ENCODE peak calls at places on chromosomes 16 and 17, in five cellular contexts. K is thoracic aorta; B is HCEC 1CT; H is cardiac muscle cell; P is stimulated activated CD4-positive, alpha-beta T cell treated with anti-CD3 and anti-CD28 coated beads, Interleukin-1b, Interleukin-23, amount 100 ng/mL, for 24 hours. N is an unnamed sample.

GRCh38 chr16:49492090-49492801 is 118.6 kb downstream of the C16orf78 start:
- DNase-seq in K (no peak), B (no peak), H (peak; percentile 64), P (peak; percentile 13), N (no peak)

GRCh38 chr16:84105948-84106740 is 10.6 kb downstream of the MBTPS1 start:
- DNase-seq in K (no peak), B (no peak), H (no peak), P (no peak), N (no peak)

GRCh38 chr17:12296120-12296727 is 275.5 kb downstream of the MAP2K4 start:
- DNase-seq in K (no peak), B (no peak), H (peak; percentile 70), P (no peak), N (peak; percentile 4)

GRCh38 chr16:70399326-70399725 is 39.6 kb downstream of the ST3GAL2 start:
- DNase-seq in K (no peak), B (no peak), H (no peak), P (no peak), N (no peak)

GRCh38 chr16:10979717-10980601 is 35.6 kb downstream of the CLEC16A start:
- DNase-seq in K (no peak), B (no peak), H (no peak), P (no peak), N (no peak)

GRCh38 chr16:73459586-73459985 is 411.7 kb upstream of the ZFHX3 start:
- DNase-seq in K (no peak), B (no peak), H (no peak), P (no peak), N (no peak)

GRCh38 chr16:8958344-8958808 is 5.3 kb downstream of the USP7 start:
- DNase-seq in K (peak; percentile 18), B (peak; percentile 64), H (no peak), P (no peak), N (peak; percentile 86)

GRCh38 chr17:50807014-50807413 is 28.4 kb upstream of the WFIKKN2 start:
- DNase-seq in K (no peak), B (no peak), H (no peak), P (no peak), N (no peak)

N was measured in ELR.